ENCODE peak calls at places on chromosomes 13 and 19, in nine cellular contexts. O, V, N, T, S, E, P, X and A are unnamed samples.

GRCh38 chr19:33752945-33753344 is 43.7 kb upstream of the KCTD15 start:
- DNase-seq in X (no peak), O (no peak), P (no peak), V (no peak), E (no peak), N (no peak), S (no peak), T (no peak), A (no peak)

GRCh38 chr13:110415669-110416068 is 108.6 kb downstream of the COL4A2 start:
- DNase-seq in N (peak; percentile 58), X (no peak), S (no peak), E (no peak), V (no peak), O (no peak), T (no peak), P (no peak), A (peak; percentile 28)

GRCh38 chr19:6608950-6609349 is 18.0 kb upstream of the CD70 start:
- DNase-seq in E (no peak), N (no peak), O (peak; percentile 61), V (no peak), P (no peak), S (no peak), X (no peak), T (no peak), A (no peak)

GRCh38 chr19:27676877-27677276 is 1536.1 kb downstream of the UQCRFS1 start:
- DNase-seq in O (no peak), N (no peak), S (no peak), X (no peak), V (no peak), T (no peak), E (no peak), P (no peak), A (no peak)

GRCh38 chr13:109256866-109257760 is 529.3 kb downstream of the IRS2 start:
- DNase-seq in T (peak; percentile 46), V (no peak), P (no peak), E (no peak), O (no peak), N (peak; percentile 95), S (no peak), X (no peak), A (no peak)

GRCh38 chr19:47074621-47075020 is 26.2 kb upstream of the TMEM160 start:
- DNase-seq in X (no peak), V (no peak), P (no peak), T (no peak), O (no peak), S (no peak), E (no peak), N (no peak), A (no peak)

GRCh38 chr13:102183509-102184182 is 218.2 kb downstream of the FGF14 start:
- DNase-seq in O (no peak), P (no peak), E (no peak), S (no peak), T (no peak), V (no peak), N (no peak), X (no peak), A (no peak)

GRCh38 chr13:43698743-43699142 is 88.0 kb downstream of the ENOX1 start:
- DNase-seq in S (no peak), O (no peak), T (no peak), P (no peak), X (no peak), E (no peak), N (no peak), V (no peak), A (no peak)

DNA sequence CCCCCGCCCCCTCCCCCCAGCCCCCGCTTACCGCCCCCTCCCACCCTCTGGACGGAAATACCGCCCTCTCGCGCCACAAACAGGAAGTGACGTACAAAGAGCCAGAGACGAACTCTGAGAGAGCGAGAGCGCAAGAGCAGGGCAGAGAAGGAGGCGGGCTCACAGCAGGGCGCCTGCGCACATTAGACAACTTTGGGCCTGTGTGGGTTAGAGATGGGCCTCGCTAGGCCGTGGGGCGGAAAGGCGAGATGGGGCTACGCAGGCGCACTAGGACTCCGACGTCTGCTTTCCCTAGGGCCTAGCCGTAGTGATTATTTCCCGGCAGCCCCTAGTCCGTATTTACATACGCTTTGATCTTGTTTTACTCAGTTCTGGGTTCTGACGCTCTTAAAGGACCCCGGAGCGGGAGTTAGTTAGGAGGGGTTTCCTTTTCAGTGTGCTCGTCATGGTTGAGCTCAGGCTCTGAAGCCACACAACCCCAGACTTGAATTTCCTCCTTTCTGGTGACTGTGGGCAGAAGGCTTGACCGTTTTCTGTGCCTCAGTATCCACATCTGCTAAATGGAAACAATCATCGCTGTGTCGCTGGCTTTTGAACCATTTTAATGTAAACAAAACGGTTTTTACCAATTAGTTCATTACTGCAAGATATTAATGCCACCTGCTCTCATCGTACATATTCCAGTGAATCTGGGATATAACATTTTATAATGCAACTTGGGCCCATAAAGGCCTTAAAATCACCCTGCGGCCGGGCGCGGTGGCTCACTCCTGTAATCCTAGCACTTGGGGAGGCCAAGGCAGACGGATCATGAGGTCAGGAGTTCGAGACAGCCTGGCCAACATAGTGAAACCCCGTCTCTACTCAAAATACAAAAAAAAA is 449 bp upstream of the AKT2 start:
- DNase-seq in O (peak; percentile 100), X (peak; percentile 92), P (peak; percentile 94), N (peak; percentile 100), E (peak; percentile 99), T (peak; percentile 100), S (peak; percentile 99), V (peak; percentile 97), A (peak; percentile 100)
- H3K4me3 ChIP-seq in O (peak overlapping the region; percentile 85), X (peak overlapping the region; percentile 74), P (peak overlapping the region; percentile 96), N (peak overlapping the region; percentile 86), E (peak overlapping the region; percentile 94), T (peak overlapping the region; percentile 88), S (peak overlapping the region; percentile 83), V (peak overlapping the region; percentile 97), A (peak overlapping the region; percentile 94)

GRCh38 chr19:958967-959685 is 25.0 kb upstream of the WDR18 start:
- DNase-seq in O (no peak), X (no peak), N (peak; percentile 81), P (no peak), E (no peak), V (no peak), S (no peak), T (no peak), A (peak; percentile 21)
- H3K4me1 ChIP-seq in O (no peaks in the 10 kb centered on the region), X (no peaks in the 10 kb centered on the region), N (peaks cover 40% of the 10 kb centered on the region), P (no peaks in the 10 kb centered on the region), E (peaks cover 30% of the 10 kb centered on the region), V (no peaks in the 10 kb centered on the region), S (peaks cover 2% of the 10 kb centered on the region), T (peaks cover 13% of the 10 kb centered on the region), A (no peaks in the 10 kb centered on the region)

GRCh38 chr13:113245858-113246791 is 36.7 kb downstream of the CUL4A start:
- DNase-seq in N (peak; percentile 18), T (no peak), S (no peak), V (no peak), P (no peak), E (peak; percentile 21), O (no peak), X (no peak), A (no peak)
- H3K9me3 ChIP-seq in N (no peaks in the 10 kb centered on the region), T (no peaks in the 10 kb centered on the region), S (no peaks in the 10 kb centered on the region), V (no peaks in the 10 kb centered on the region), P (no peaks in the 10 kb centered on the region), E (no peaks in the 10 kb centered on the region), O (no peaks in the 10 kb centered on the region), X (no peaks in the 10 kb centered on the region), A (no peaks in the 10 kb centered on the region)

GRCh38 chr13:32038353-32038752 is 6.8 kb downstream of the FRY start:
- DNase-seq in S (no peak), E (no peak), N (no peak), T (no peak), O (no peak), X (no peak), P (no peak), V (no peak), A (no peak)

GRCh38 chr13:32036762-32037161 is 5.2 kb downstream of the FRY start:
- DNase-seq in X (no peak), E (no peak), N (no peak), T (no peak), O (no peak), V (no peak), P (no peak), S (no peak), A (peak; percentile 48)

GRCh38 chr13:32035701-32036100 is 4.1 kb downstream of the FRY start:
- DNase-seq in O (no peak), X (no peak), N (no peak), S (no peak), P (no peak), T (no peak), E (no peak), V (no peak), A (no peak)

GRCh38 chr13:32037471-32037870 is 5.9 kb downstream of the FRY start:
- DNase-seq in E (no peak), P (no peak), N (no peak), T (peak; percentile 57), O (no peak), S (no peak), X (no peak), V (no peak), A (no peak)

DNA sequence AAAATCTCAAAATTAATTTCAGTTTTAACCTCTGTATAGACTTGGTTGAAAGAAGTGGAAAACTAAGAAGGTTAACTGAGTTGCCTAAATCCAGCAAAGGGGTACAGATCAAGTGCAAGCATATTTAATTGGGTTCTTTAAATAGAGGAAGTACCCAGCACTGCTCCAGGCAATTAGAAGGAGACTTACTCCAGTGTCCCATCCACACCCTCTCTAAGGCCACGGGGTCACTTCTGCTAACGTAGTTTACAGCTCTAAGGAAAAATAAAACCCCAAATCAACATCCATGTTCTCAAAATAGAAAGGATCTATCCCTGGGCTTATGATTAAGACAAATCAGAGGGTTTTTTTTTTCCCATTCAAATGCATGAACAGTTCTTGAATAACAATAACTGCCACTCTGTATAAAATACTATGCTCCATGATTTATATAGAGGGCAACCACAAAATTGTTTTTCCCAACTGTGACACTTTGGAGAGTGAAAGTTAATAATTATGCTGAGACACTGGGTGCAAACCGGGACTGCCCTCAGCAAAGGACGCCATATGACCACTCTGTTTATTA is 4.6 kb downstream of the FRY start:
- DNase-seq in T (no peak), P (no peak), S (no peak), N (no peak), V (no peak), E (no peak), X (no peak), O (no peak), A (peak; percentile 20)
- H3K4me3 ChIP-seq in T (no peak overlapping the region), P (peak overlapping the region; percentile 57), S (no peak overlapping the region), N (no peak overlapping the region), V (no peak overlapping the region), E (no peak overlapping the region), X (no peak overlapping the region), O (no peak overlapping the region), A (no peak overlapping the region)

GRCh38 chr13:106374631-106375030 is 160.8 kb downstream of the EFNB2 start:
- DNase-seq in O (no peak), E (no peak), T (no peak), N (no peak), V (no peak), S (no peak), X (no peak), P (no peak), A (no peak)

GRCh38 chr13:106373304-106373988 is 162.0 kb downstream of the EFNB2 start:
- DNase-seq in E (no peak), P (no peak), O (peak; percentile 38), S (no peak), T (no peak), X (no peak), V (no peak), N (no peak), A (no peak)

GRCh38 chr13:106375085-106375484 is 160.4 kb downstream of the EFNB2 start:
- DNase-seq in O (no peak), N (no peak), X (no peak), T (no peak), E (no peak), P (no peak), S (no peak), V (no peak), A (no peak)

GRCh38 chr13:106372199-106373160 is 163.0 kb downstream of the EFNB2 start:
- DNase-seq in P (no peak), S (no peak), V (no peak), T (no peak), N (no peak), O (peak; percentile 2), X (no peak), E (no peak), A (no peak)

GRCh38 chr13:106373989-106374572 is 161.4 kb downstream of the EFNB2 start:
- DNase-seq in S (no peak), N (no peak), P (no peak), O (no peak), V (no peak), E (no peak), T (no peak), X (no peak), A (no peak)
- H3K4me1 ChIP-seq in S (no peaks in the 10 kb centered on the region), N (no peaks in the 10 kb centered on the region), P (peaks cover 18% of the 10 kb centered on the region), O (peaks cover 8% of the 10 kb centered on the region), V (no peaks in the 10 kb centered on the region), E (peaks cover 12% of the 10 kb centered on the region), T (no peaks in the 10 kb centered on the region), X (no peaks in the 10 kb centered on the region), A (no peaks in the 10 kb centered on the region)